ENCODE peak calls at places on chromosomes 1 and 21, in seven cellular contexts. One of them, this sample, is unnamed.

GRCh38 chr1:61253059-61253735 is 170.8 kb downstream of the NFIA start:
- DNase-seq in uterus: peak
- DNase-seq in NB4: peak
- DNase-seq in HepG2: peak
- DNase-seq in breast epithelium: peak
- DNase-seq in IMR-90: peak
- DNase-seq in spleen: no peak
- DNase-seq in this sample: no peak

GRCh38 chr1:185561629-185562028 is 172.6 kb upstream of the HMCN1 start:
- DNase-seq in HepG2: no peak
- DNase-seq in NB4: peak
- DNase-seq in breast epithelium: no peak
- DNase-seq in uterus: no peak
- DNase-seq in spleen: no peak
- DNase-seq in IMR-90: peak
- DNase-seq in this sample: no peak

GRCh38 chr1:179754031-179754624 is 11.0 kb downstream of the FAM163A start:
- DNase-seq in NB4: no peak
- DNase-seq in breast epithelium: no peak
- DNase-seq in HepG2: no peak
- DNase-seq in spleen: no peak
- DNase-seq in uterus: no peak
- DNase-seq in IMR-90: peak
- DNase-seq in this sample: peak

GRCh38 chr21:16419188-16419874 is 689.5 kb downstream of the USP25 start:
- DNase-seq in NB4: no peak
- DNase-seq in HepG2: peak
- DNase-seq in breast epithelium: peak
- DNase-seq in uterus: peak
- DNase-seq in IMR-90: peak
- DNase-seq in spleen: no peak
- DNase-seq in this sample: no peak

GRCh38 chr1:29821605-29822004 is 585.3 kb downstream of the PTPRU start:
- DNase-seq in HepG2: no peak
- DNase-seq in NB4: no peak
- DNase-seq in breast epithelium: no peak
- DNase-seq in spleen: no peak
- DNase-seq in uterus: no peak
- DNase-seq in IMR-90: no peak
- DNase-seq in this sample: no peak

GRCh38 chr1:21313146-21313885 is 23.1 kb upstream of the ECE1 start:
- DNase-seq in spleen: no peak
- DNase-seq in HepG2: no peak
- DNase-seq in NB4: no peak
- DNase-seq in IMR-90: peak
- DNase-seq in uterus: peak
- DNase-seq in breast epithelium: no peak
- DNase-seq in this sample: no peak

GRCh38 chr1:168092566-168093355 is 44.0 kb downstream of the GPR161 start:
- DNase-seq in uterus: no peak
- DNase-seq in IMR-90: no peak
- DNase-seq in spleen: no peak
- DNase-seq in HepG2: peak
- DNase-seq in breast epithelium: no peak
- DNase-seq in NB4: peak
- DNase-seq in this sample: no peak

GRCh38 chr1:8097077-8097799 is 71.1 kb upstream of the ERRFI1 start:
- DNase-seq in uterus: no peak
- DNase-seq in NB4: peak
- DNase-seq in breast epithelium: no peak
- DNase-seq in HepG2: peak
- DNase-seq in spleen: no peak
- DNase-seq in IMR-90: peak
- DNase-seq in this sample: no peak

GRCh38 chr1:109827986-109828385 is 64.3 kb upstream of the EPS8L3 start:
- DNase-seq in spleen: no peak
- DNase-seq in IMR-90: no peak
- DNase-seq in HepG2: no peak
- DNase-seq in NB4: no peak
- DNase-seq in breast epithelium: no peak
- DNase-seq in uterus: no peak
- DNase-seq in this sample: no peak

GRCh38 chr1:86704972-86705632 is 726 bp downstream of the SH3GLB1 start:
- DNase-seq in HepG2: peak
- DNase-seq in breast epithelium: peak
- DNase-seq in uterus: peak
- DNase-seq in spleen: no peak
- DNase-seq in IMR-90: peak
- DNase-seq in NB4: peak
- DNase-seq in this sample: peak

GRCh38 chr1:219518168-219518905 is 94.6 kb downstream of the ZC3H11B start:
- DNase-seq in breast epithelium: no peak
- DNase-seq in uterus: no peak
- DNase-seq in IMR-90: peak
- DNase-seq in spleen: no peak
- DNase-seq in NB4: no peak
- DNase-seq in HepG2: no peak
- DNase-seq in this sample: peak

GRCh38 chr1:25890249-25891034 is 14.9 kb upstream of the PAQR7 start:
- DNase-seq in breast epithelium: no peak
- DNase-seq in IMR-90: peak
- DNase-seq in HepG2: peak
- DNase-seq in NB4: no peak
- DNase-seq in spleen: peak
- DNase-seq in uterus: no peak
- DNase-seq in this sample: no peak

GRCh38 chr1:119605686-119606085 is 42.4 kb downstream of the ZNF697 start:
- DNase-seq in uterus: no peak
- DNase-seq in breast epithelium: no peak
- DNase-seq in spleen: no peak
- DNase-seq in IMR-90: no peak
- DNase-seq in NB4: no peak
- DNase-seq in HepG2: no peak
- DNase-seq in this sample: no peak

GRCh38 chr1:94806451-94806861 is 13.7 kb upstream of the SLC44A3 start:
- DNase-seq in IMR-90: peak
- DNase-seq in NB4: peak
- DNase-seq in uterus: no peak
- DNase-seq in spleen: no peak
- DNase-seq in HepG2: no peak
- DNase-seq in breast epithelium: no peak
- DNase-seq in this sample: no peak

GRCh38 chr1:234777850-234778214 is 167.9 kb upstream of the IRF2BP2 start:
- DNase-seq in HepG2: no peak
- DNase-seq in NB4: no peak
- DNase-seq in spleen: no peak
- DNase-seq in IMR-90: no peak
- DNase-seq in breast epithelium: no peak
- DNase-seq in uterus: no peak
- DNase-seq in this sample: no peak

GRCh38 chr1:65066766-65067490 is 81.1 kb upstream of the AK4 start:
- DNase-seq in spleen: peak
- DNase-seq in IMR-90: peak
- DNase-seq in HepG2: no peak
- DNase-seq in NB4: peak
- DNase-seq in breast epithelium: peak
- DNase-seq in uterus: peak
- DNase-seq in this sample: peak
- TF ChIP-seq POLR2A in spleen: no peak
- TF ChIP-seq POLR2A in IMR-90: no peak
- TF ChIP-seq POLR2A in HepG2: no peak
- TF ChIP-seq POLR2A in NB4: peak
- TF ChIP-seq POLR2A in breast epithelium: peak
- TF ChIP-seq POLR2A in uterus: peak
- TF ChIP-seq POLR2A in this sample: no peak

DNA sequence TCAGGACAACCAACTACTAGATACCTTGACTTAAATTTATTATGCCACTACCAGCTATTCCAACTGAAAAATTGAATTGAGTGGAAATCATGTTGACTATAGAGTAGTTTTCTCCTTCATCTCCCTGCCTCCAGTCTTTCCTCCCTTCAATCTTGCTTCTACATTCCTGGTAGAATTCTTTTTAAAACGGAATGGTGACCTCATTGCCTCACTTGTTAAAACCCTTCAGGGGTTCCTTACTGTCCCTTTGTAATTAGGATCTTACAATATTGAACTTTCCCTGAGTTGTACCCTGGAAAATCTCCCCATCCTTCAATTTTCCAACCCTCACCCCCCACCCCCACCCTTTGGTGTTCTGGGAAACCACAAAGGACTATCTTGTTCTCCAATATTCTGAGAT is 82.8 kb upstream of the ZNF326 start:
- DNase-seq in IMR-90: no peak
- DNase-seq in HepG2: no peak
- DNase-seq in spleen: no peak
- DNase-seq in NB4: no peak
- DNase-seq in uterus: no peak
- DNase-seq in breast epithelium: no peak
- DNase-seq in this sample: no peak
- TF ChIP-seq POLR2A in IMR-90: no peak
- TF ChIP-seq POLR2A in HepG2: no peak
- TF ChIP-seq POLR2A in spleen: no peak
- TF ChIP-seq POLR2A in NB4: no peak
- TF ChIP-seq POLR2A in uterus: no peak
- TF ChIP-seq POLR2A in breast epithelium: no peak
- TF ChIP-seq POLR2A in this sample: no peak

DNA sequence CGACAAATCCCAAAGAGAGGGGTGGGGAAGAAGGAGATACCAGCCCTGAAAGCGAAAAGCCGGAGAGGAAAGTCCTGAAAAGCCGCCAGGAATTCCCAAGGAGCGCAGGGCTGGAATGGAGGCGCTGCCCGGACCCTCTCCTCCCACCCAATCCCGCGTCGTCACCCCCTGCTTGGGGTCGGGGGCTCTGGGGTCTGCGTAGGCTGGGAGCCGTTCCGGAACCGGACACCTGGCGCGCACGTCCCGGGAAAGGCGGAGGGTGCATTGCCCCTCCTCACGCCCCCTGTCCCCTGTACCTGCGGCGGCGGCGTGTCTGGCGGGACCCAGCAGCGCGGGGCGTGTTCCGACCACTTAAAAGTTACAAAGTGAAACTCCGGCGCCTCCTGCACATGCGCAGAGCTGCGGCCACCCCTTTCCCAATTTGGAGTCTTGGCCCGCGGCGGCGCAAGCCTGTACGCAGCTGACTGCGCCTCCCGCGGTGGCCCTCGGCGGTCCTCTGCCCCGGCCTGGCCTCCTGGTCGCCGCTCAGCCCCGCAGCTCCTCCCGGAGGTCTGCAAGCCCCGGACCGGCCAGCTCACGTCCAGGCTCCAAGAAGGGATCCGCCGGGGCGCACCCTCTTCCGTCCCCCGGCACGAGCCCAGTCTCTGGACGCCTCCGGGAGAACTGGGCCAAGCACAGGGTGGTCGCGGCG is at the start of gene TMEM63A:
- DNase-seq in NB4: peak
- DNase-seq in HepG2: peak
- DNase-seq in IMR-90: peak
- DNase-seq in uterus: peak
- DNase-seq in spleen: peak
- DNase-seq in breast epithelium: peak
- DNase-seq in this sample: peak
- TF ChIP-seq POLR2A in NB4: peak
- TF ChIP-seq POLR2A in HepG2: peak
- TF ChIP-seq POLR2A in IMR-90: no peak
- TF ChIP-seq POLR2A in uterus: peak
- TF ChIP-seq POLR2A in spleen: peak
- TF ChIP-seq POLR2A in breast epithelium: peak
- TF ChIP-seq POLR2A in this sample: peak

GRCh38 chr1:6490181-6491075 is 1.0 kb downstream of the PLEKHG5 start:
- DNase-seq in uterus: peak
- DNase-seq in breast epithelium: peak
- DNase-seq in IMR-90: peak
- DNase-seq in HepG2: peak
- DNase-seq in spleen: peak
- DNase-seq in NB4: peak
- DNase-seq in this sample: peak

GRCh38 chr1:6488602-6489382 is 2.7 kb downstream of the PLEKHG5 start:
- DNase-seq in breast epithelium: no peak
- DNase-seq in uterus: no peak
- DNase-seq in HepG2: no peak
- DNase-seq in NB4: no peak
- DNase-seq in spleen: no peak
- DNase-seq in IMR-90: no peak
- DNase-seq in this sample: no peak

GRCh38 chr1:6491076-6491449 is 404 bp downstream of the PLEKHG5 start:
- DNase-seq in spleen: no peak
- DNase-seq in HepG2: no peak
- DNase-seq in IMR-90: no peak
- DNase-seq in breast epithelium: no peak
- DNase-seq in uterus: no peak
- DNase-seq in NB4: no peak
- DNase-seq in this sample: no peak

GRCh38 chr1:6489383-6489765 is 2.1 kb downstream of the PLEKHG5 start:
- DNase-seq in NB4: no peak
- DNase-seq in IMR-90: no peak
- DNase-seq in HepG2: no peak
- DNase-seq in uterus: no peak
- DNase-seq in breast epithelium: no peak
- DNase-seq in spleen: no peak
- DNase-seq in this sample: no peak

DNA sequence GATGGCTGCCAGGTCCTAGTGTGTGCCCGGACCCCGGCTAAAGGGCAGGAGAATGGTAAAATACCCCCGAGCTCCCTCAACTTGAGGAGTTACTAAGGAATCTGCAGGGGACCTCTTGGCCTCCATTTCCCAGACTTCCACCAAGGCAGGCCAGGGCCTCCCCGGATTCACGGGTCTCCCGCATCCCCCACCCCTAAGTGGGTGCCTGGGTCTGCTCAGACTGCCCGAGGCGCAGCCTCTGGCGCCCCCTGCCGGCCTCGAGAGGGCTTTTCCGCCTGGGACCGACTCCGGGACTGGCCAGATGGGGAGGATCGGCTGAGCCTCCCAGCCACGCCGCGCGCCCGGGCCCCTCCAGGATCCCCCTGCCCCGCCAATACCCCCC is 1.7 kb downstream of the PLEKHG5 start:
- DNase-seq in uterus: peak
- DNase-seq in NB4: peak
- DNase-seq in IMR-90: peak
- DNase-seq in breast epithelium: no peak
- DNase-seq in HepG2: peak
- DNase-seq in spleen: peak
- DNase-seq in this sample: peak
- TF ChIP-seq POLR2A in uterus: peak
- TF ChIP-seq POLR2A in NB4: no peak
- TF ChIP-seq POLR2A in IMR-90: no peak
- TF ChIP-seq POLR2A in breast epithelium: no peak
- TF ChIP-seq POLR2A in HepG2: no peak
- TF ChIP-seq POLR2A in spleen: no peak
- TF ChIP-seq POLR2A in this sample: no peak

DNA sequence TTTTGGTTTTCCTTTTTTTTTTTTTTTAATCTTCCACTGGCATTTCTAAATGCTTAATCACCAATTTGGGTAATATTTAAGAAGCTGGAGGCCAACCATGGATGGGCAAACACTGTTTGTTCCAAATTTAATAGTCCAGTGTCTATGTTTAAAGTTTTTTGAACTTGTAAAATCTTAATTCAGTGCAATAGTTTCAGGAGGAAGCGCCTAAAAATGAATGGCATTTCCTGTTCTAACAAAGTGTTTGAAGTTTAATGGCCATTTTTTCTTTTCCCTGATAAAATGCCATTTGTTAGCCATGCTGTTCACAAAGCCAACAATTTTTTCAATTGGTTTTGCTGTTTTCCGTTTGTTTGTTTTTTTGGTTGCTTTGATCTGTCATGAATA is 552.1 kb downstream of the LMO4 start:
- DNase-seq in uterus: no peak
- DNase-seq in HepG2: peak
- DNase-seq in breast epithelium: no peak
- DNase-seq in IMR-90: peak
- DNase-seq in NB4: no peak
- DNase-seq in spleen: no peak
- DNase-seq in this sample: no peak
- TF ChIP-seq POLR2A in uterus: no peak
- TF ChIP-seq POLR2A in HepG2: no peak
- TF ChIP-seq POLR2A in breast epithelium: no peak
- TF ChIP-seq POLR2A in IMR-90: no peak
- TF ChIP-seq POLR2A in NB4: no peak
- TF ChIP-seq POLR2A in spleen: no peak
- TF ChIP-seq POLR2A in this sample: no peak